ENCODE peak calls at places on chromosomes 6 and 20, in four cellular contexts. B is HFFc6; L is CD8-positive, alpha-beta T cell; J is GM23338. K is an unnamed sample.
A peak's percentile ranks its signal among the peaks of the same experiment; 100 is the strongest.

GRCh38 chr20:14538433-14538832 is 201.0 kb upstream of the FLRT3 start:
- DNase-seq in B (no peak), L (no peak), J (no peak), K (no peak)

GRCh38 chr6:32472781-32473377 is 33.2 kb downstream of the HLA-DRA start:
- DNase-seq in B (no peak), L (no peak), J (no peak), K (no peak)

GRCh38 chr6:3304500-3305215 is 45.9 kb downstream of the PSMG4 start:
- DNase-seq in B (no peak), L (no peak), J (no peak), K (no peak)

GRCh38 chr6:134585529-134585873 is 267.6 kb upstream of the SGK1 start:
- DNase-seq in B (no peak), L (no peak), J (no peak), K (no peak)

GRCh38 chr20:6044102-6044501 is 9.8 kb downstream of the LRRN4 start:
- DNase-seq in B (no peak), L (no peak), J (peak; percentile 45), K (no peak)

GRCh38 chr6:157677235-157677634 is 145.8 kb upstream of the SNX9 start:
- DNase-seq in B (no peak), L (no peak), J (no peak), K (no peak)

GRCh38 chr6:90079555-90080490 is 185.6 kb downstream of the GJA10 start:
- DNase-seq in B (no peak), L (no peak), J (no peak), K (no peak)

GRCh38 chr6:33147807-33148666 is 44.2 kb downstream of the COL11A2 start:
- DNase-seq in B (peak; percentile 42), L (no peak), J (peak; percentile 77), K (no peak)

GRCh38 chr20:33127422-33128097 is 40.4 kb upstream of the BPIFA2 start:
- DNase-seq in B (no peak), L (no peak), J (no peak), K (no peak)

GRCh38 chr6:12602951-12603710 is 113.4 kb upstream of the PHACTR1 start:
- DNase-seq in B (peak; percentile 72), L (no peak), J (peak; percentile 62), K (no peak)

GRCh38 chr20:61744691-61745396 is 320.8 kb downstream of the TAF4 start:
- DNase-seq in B (no peak), L (no peak), J (no peak), K (no peak)

DNA sequence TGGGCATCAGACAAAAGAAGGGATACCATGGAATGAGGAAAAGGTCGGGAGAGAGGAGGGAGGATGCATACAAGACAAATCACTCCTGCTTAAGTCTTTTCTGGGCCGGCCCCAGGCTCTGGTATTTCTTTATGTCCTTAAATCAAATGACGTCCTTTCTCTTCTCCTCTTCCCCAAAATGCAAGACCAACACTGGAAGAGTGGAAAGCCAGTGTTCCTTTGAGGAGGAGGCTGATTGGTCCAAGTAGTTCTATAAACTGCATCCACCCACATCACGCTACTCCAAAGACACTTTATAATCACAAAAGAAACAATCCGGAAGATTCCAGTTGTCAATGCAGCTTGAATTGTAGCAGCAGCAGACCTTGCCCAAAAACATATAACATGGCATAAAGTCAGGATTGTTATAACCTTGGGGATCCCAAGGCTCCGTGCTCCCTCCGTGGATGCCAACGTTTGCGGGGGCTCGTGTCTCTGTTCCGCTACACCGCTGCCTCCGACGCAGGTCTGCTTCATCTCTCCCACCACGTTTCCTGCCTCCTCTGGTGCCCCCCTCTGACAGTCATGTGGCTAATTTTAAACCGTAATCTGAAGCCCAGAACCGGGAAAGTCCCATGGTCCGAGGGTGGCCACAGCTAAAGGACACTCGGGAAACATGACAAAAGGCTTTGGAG is 47.1 kb downstream of the MCUR1 start:
- DNase-seq in B (peak; percentile 36), L (peak; percentile 74), J (peak; percentile 59), K (no peak)
- TF ChIP-seq CTCF in B (no peak), L (peak; percentile 10), J (peak; percentile 15), K (no peak)

DNA sequence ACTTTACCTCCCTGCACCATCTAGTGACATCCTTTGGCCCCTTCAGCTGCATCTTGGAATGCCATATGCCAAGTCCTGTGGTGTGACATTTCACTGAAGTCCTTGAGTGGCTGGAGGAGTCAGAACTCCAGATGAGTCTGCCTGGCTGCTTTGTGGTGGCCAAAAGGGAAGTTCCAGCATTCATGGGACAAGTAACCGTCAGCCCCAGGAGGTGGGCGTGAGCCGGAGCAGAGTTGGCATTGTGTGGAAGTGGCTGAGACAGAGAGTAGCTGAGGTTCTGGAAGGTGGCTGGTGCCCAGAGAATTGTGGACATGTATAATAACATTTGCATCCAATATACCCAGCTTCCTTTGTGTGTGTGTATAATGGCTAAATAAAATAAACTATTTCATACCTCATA is 13.9 kb upstream of the TMX4 start:
- DNase-seq in B (no peak), L (no peak), J (no peak), K (no peak)
- TF ChIP-seq CTCF in B (no peak), L (no peak), J (no peak), K (no peak)

DNA sequence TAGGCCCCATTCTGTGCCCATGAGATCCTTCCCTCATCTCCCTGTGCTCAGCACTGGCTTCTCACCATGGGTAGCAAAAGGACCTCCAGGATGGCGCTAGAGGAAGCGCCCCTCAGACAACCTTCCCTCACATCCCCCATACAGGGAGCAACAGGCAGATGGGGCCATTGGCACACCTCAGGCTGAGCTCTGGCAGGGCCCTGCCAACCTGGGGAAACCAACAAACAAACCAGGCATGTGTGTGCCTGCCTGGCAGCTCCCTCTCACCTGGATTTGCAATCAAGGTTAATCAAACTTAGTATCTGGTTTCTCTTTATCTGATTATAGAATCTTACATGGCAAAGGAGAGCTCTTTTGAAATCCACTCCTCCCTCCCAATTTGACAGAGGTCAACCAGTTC is 134.9 kb downstream of the SLC23A2 start:
- DNase-seq in B (no peak), L (no peak), J (no peak), K (no peak)
- TF ChIP-seq CTCF in B (no peak), L (no peak), J (no peak), K (no peak)

GRCh38 chr6:1720620-1721322 is 111.1 kb downstream of the FOXC1 start:
- DNase-seq in B (no peak), L (no peak), J (peak; percentile 64), K (no peak)

GRCh38 chr6:1724616-1725015 is 114.9 kb downstream of the FOXC1 start:
- DNase-seq in B (no peak), L (no peak), J (peak; percentile 27), K (no peak)

GRCh38 chr6:1724124-1724523 is 114.4 kb downstream of the FOXC1 start:
- DNase-seq in B (no peak), L (no peak), J (peak; percentile 46), K (no peak)

GRCh38 chr6:1719922-1720321 is 110.2 kb downstream of the FOXC1 start:
- DNase-seq in B (no peak), L (no peak), J (no peak), K (no peak)

GRCh38 chr6:1722801-1723200 is 113.1 kb downstream of the FOXC1 start:
- DNase-seq in B (no peak), L (no peak), J (no peak), K (no peak)
- TF ChIP-seq CTCF in B (no peak), L (no peak), J (peak; percentile 23), K (no peak)

GRCh38 chr6:30685977-30686907 is at the start of gene PPP1R18:
- DNase-seq in B (peak; percentile 63), L (peak; percentile 85), J (peak; percentile 69), K (peak; percentile 74)

GRCh38 chr6:30686908-30687658 is 638 bp upstream of the PPP1R18 start:
- DNase-seq in B (peak; percentile 94), L (peak; percentile 77), J (peak; percentile 84), K (peak; percentile 64)

GRCh38 chr6:30684386-30685156 is 1.9 kb downstream of the PPP1R18 start:
- DNase-seq in B (no peak), L (peak; percentile 76), J (no peak), K (peak; percentile 38)

GRCh38 chr6:30683980-30684338 is 2.5 kb downstream of the PPP1R18 start:
- DNase-seq in B (no peak), L (no peak), J (no peak), K (no peak)

GRCh38 chr6:30685157-30685976 is 1.1 kb downstream of the PPP1R18 start:
- DNase-seq in B (no peak), L (no peak), J (peak; percentile 48), K (no peak)
- TF ChIP-seq CTCF in B (peak; percentile 52), L (no peak), J (no peak), K (no peak)

GRCh38 chr20:18046535-18046934 is 11.2 kb downstream of the OVOL2 start:
- DNase-seq in B (no peak), L (no peak), J (no peak), K (no peak)
- TF ChIP-seq CTCF in B (no peak), L (no peak), J (no peak), K (no peak)

GRCh38 chr20:41693136-41693979 is 75.2 kb upstream of the CHD6 start:
- DNase-seq in B (peak; percentile 82), L (peak; percentile 88), J (peak; percentile 94), K (peak; percentile 70)
- TF ChIP-seq CTCF in B (peak; percentile 72), L (peak; percentile 40), J (peak; percentile 81), K (peak; percentile 61)

DNA sequence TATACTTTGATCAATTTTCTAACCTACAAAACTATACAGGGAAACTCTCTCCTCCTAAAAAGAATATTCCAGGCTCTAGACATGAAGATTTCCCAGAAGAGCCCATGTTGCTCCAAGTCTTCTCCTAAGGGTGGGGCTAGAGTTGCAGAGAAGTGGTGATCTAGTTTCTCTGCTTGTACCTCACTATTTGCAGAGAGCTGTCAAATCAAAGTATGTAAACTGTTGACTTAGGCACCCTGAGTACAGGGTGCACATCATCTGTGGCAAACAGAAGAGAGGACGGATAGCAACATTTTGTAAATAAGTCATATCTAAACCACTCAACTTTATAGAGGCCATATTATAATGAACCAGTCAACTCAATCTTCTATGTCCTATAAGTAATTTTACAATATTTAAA is 250.1 kb downstream of the KHDRBS2 start:
- DNase-seq in B (no peak), L (no peak), J (no peak), K (no peak)
- TF ChIP-seq CTCF in B (no peak), L (no peak), J (no peak), K (no peak)

K was measured in natural killer cell.